ENCODE peak calls at places on chromosomes 3 and 15, in four cellular contexts. E, B, V and O are unnamed samples.

GRCh38 chr15:77013786-77014136 is 18.8 kb downstream of the PSTPIP1 start:
- DNase-seq in E (no peak), B (peak; percentile 46), V (peak; percentile 88), O (no peak)

GRCh38 chr15:74320358-74321247 is 46.8 kb downstream of the CYP11A1 start:
- DNase-seq in V (peak; percentile 68), E (no peak), B (peak; percentile 77), O (peak; percentile 53)

GRCh38 chr3:24020036-24020691 is 75.1 kb downstream of the NR1D2 start:
- DNase-seq in B (no peak), E (no peak), V (no peak), O (no peak)

GRCh38 chr3:152073267-152073666 is 195.5 kb upstream of the MBNL1 start:
- DNase-seq in V (no peak), E (no peak), B (no peak), O (no peak)

GRCh38 chr3:150286390-150287147 is 121.5 kb upstream of the TSC22D2 start:
- DNase-seq in V (peak; percentile 38), B (no peak), E (no peak), O (peak; percentile 67)

GRCh38 chr3:156431334-156432121 is 123.4 kb downstream of the SSR3 start:
- DNase-seq in B (no peak), V (no peak), E (no peak), O (no peak)

GRCh38 chr15:59232476-59232875 is 25.8 kb downstream of the LDHAL6B start:
- DNase-seq in E (no peak), V (no peak), B (no peak), O (no peak)

GRCh38 chr3:197541756-197542539 is 13.8 kb downstream of the BDH1 start:
- DNase-seq in V (no peak), E (no peak), B (peak; percentile 81), O (no peak)

GRCh38 chr3:66938338-66938963 is 59.7 kb upstream of the KBTBD8 start:
- DNase-seq in B (no peak), V (peak; percentile 35), E (no peak), O (peak; percentile 76)

GRCh38 chr3:115072265-115073008 is 74.7 kb downstream of the ZBTB20 start:
- DNase-seq in V (no peak), E (no peak), B (no peak), O (no peak)

GRCh38 chr3:46663611-46664135 is 29.8 kb downstream of the ALS2CL start:
- DNase-seq in B (peak; percentile 59), E (peak; percentile 44), V (peak; percentile 21), O (no peak)

GRCh38 chr15:26260517-26261133 is 397.5 kb upstream of the ATP10A start:
- DNase-seq in V (peak; percentile 22), E (no peak), B (peak; percentile 58), O (no peak)

GRCh38 chr3:94226058-94226457 is 163.2 kb downstream of the NSUN3 start:
- DNase-seq in B (no peak), V (no peak), E (no peak), O (no peak)

DNA sequence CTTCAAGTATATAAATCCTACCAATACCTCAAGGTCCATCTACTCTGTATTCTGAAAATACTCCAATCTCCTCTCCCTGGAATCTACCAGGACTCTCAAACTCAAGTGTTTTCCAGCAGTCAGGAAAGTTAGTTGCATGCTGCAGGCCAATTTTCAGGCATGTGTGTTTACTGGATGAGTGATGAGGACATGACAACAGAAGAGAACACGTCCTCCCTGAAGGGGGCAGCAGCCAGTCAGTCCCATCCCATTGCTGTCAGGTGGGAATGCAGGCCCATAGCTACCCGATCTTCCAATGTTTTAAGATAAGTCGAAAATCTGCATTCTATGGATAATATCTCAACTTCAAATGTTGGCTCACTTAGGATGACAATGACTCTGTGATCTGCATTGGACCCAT is 496.2 kb downstream of the FHIT start:
- DNase-seq in V (no peak), E (no peak), B (no peak), O (no peak)
- TF ChIP-seq CTCF in V (no peak), E (peak; percentile 17), B (no peak), O (peak; percentile 4)

GRCh38 chr3:127003601-127004280 is 20.8 kb downstream of the PLXNA1 start:
- DNase-seq in E (no peak), V (no peak), B (no peak), O (no peak)

GRCh38 chr3:127008236-127008635 is 25.3 kb downstream of the PLXNA1 start:
- DNase-seq in V (no peak), B (no peak), E (no peak), O (no peak)

GRCh38 chr3:127004641-127005397 is 21.9 kb downstream of the PLXNA1 start:
- DNase-seq in V (no peak), E (no peak), B (no peak), O (no peak)

GRCh38 chr3:127006781-127007436 is 24.0 kb downstream of the PLXNA1 start:
- DNase-seq in V (no peak), E (no peak), B (no peak), O (no peak)

GRCh38 chr3:127005864-127006500 is 23.1 kb downstream of the PLXNA1 start:
- DNase-seq in B (no peak), E (no peak), V (no peak), O (no peak)
- TF ChIP-seq CTCF in B (no peak), E (no peak), V (no peak), O (no peak)

GRCh38 chr15:28885289-28885629 is 515 bp upstream of the APBA2 start:
- DNase-seq in E (peak; percentile 48), B (no peak), V (no peak), O (no peak)
- TF ChIP-seq CTCF in E (no peak), B (no peak), V (no peak), O (no peak)

DNA sequence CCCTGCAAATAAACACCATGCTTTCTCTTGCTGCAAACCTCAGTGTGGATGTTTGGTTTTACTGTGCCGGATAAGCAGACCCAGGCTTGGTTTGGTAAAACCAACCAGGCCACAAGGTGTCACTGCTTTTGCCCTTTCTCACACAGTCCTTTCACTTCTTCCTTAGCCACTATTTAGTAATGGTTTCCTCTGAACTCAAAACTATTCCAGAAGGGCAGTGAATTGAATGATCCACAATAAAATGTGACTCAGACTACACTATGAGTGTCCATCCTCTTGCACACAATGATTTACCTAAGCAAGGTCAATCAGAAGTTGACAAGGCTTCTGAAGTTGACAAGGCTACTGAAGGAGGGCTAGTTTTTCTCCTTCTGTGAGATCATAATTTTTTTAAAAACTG is 552.4 kb upstream of the CCDC54 start:
- DNase-seq in V (peak; percentile 9), B (no peak), E (no peak), O (no peak)
- TF ChIP-seq CTCF in V (no peak), B (peak; percentile 19), E (peak; percentile 23), O (no peak)

DNA sequence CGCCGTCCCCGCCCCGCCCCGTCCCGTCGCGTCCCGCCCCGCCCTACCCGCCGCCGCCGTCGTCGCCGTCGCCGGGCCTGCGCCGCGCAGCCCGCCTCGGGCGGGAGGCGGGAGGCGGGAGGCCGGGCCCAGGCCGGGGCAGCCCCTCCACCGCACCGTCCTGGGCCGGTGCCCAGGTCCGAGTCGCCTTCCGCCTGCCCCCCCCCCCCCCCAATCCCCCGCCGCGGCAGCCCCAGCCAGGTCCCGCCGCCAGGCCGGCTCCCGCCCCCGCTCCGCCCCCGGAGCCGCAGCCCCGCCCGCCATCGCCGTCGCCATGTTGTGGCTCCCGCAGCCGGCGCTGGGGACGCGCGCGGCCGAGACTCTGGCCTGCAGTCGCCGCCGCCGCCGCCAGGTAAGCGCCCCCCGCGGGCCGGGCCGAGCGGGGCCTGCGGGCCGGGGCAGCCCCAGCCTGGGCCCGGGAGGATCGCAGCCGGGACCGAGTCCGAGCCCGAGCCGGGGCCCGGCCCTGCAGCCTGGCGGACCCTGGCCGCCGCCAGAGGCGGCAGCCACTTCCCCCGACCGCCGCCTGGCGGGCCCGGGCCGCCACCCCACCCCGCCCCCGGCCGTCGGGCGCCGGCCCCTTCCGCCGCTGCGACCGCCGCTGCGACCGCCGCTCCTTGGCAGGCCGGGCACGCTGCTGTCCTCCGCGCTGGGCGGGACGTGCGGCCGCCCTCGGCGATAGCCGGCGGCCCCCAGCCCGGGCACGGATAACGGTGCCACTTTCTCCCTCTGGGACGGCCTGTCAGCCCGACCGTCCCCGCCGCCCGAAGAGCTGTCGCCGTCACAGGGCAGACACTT is at the start of gene ZNF592:
- DNase-seq in E (peak; percentile 91), B (peak; percentile 93), V (peak; percentile 82), O (peak; percentile 80)
- TF ChIP-seq CTCF in E (no peak), B (peak; percentile 58), V (no peak), O (no peak)

GRCh38 chr3:14857506-14857905 is 38.7 kb downstream of the FGD5 start:
- DNase-seq in V (no peak), B (no peak), E (no peak), O (no peak)
- TF ChIP-seq CTCF in V (peak; percentile 9), B (no peak), E (peak; percentile 39), O (no peak)

GRCh38 chr3:105355355-105356063 is 11.2 kb upstream of the ALCAM start:
- DNase-seq in E (no peak), B (no peak), V (no peak), O (no peak)

GRCh38 chr3:105352976-105353375 is 13.7 kb upstream of the ALCAM start:
- DNase-seq in B (no peak), V (no peak), E (no peak), O (no peak)

GRCh38 chr3:105354429-105354828 is 12.3 kb upstream of the ALCAM start:
- DNase-seq in B (no peak), V (no peak), E (no peak), O (no peak)

GRCh38 chr3:105351821-105352220 is 14.9 kb upstream of the ALCAM start:
- DNase-seq in B (no peak), E (no peak), V (no peak), O (no peak)

DNA sequence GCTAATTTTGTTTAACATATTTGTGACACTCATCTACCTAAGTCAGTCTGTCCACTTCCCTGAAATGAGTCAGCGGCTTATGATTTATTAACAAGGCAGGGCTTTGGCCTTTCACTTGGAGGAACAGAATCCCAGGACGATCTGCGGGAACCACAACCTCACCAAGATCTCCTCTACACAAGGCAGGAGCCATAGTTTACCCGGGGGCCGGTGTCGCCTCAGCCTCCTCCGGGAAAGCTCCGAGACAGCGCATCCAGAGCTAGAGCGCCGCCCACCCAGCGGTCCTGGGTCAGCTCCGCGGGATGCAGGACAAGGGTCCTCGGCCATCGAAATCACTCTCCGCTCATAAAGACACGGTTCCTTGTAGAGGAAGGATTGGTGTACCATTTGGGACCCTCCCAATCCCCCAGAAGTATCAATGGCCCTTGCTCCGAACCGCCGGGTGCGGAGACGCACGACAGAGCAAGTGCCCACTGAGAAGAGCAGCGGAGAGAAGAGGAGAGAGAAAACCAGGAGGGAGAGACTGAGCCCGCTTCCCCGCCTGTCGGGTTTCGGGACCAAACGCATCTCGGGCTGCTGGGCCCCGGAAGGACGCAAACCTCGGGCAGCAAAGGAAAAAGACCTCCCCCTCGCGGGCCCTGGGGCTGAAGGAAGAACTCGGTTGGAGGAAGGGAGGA is 13.1 kb upstream of the ALCAM start:
- DNase-seq in E (no peak), V (no peak), B (peak; percentile 56), O (no peak)
- TF ChIP-seq CTCF in E (no peak), V (no peak), B (no peak), O (no peak)

DNA sequence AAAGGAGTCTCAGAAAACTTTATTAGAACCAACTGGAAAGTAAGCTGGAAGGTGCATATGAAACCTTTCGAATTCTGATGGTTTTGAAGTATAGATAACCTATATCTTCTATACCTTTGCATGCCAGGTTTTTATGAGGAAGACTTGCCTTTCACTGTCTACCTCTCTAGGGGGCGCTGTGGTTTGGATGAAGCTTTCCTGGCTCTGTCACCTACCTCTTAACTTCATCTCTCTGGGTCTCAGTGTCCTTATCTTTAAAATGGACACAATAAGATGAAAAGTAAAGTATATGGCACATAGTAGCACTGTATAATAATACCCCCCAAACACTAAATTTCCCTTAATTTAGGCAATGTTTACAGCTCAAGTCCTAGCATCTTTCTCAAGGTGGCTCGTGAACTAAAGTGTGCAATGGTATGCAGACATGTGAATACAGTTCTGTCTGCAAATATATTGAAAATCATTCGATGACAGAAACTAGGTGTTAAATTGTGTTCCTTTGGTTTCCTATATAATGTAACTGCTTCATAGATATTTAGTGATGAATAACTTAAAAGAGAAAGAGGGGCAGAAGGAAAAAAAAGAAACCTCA is 314.3 kb downstream of the CHST2 start:
- DNase-seq in E (no peak), V (peak; percentile 38), B (no peak), O (no peak)
- TF ChIP-seq CTCF in E (no peak), V (peak; percentile 24), B (peak; percentile 9), O (peak; percentile 56)